ENCODE peak calls at places on chromosomes 12 and 14, in four cellular contexts. F is stomach, Z is upper lobe of left lung, M is endothelial cell of umbilical vein. T is an unnamed sample.

GRCh38 chr14:102320033-102320660 is 601 bp downstream of the ZNF839 start:
- DNase-seq in M (peak), F (peak), Z (peak), T (no peak)

GRCh38 chr12:122884860-122885259 is 11.1 kb downstream of the VPS37B start:
- DNase-seq in F (no peak), M (no peak), Z (no peak), T (no peak)

GRCh38 chr12:38921025-38921677 is 15.8 kb upstream of the CPNE8 start:
- DNase-seq in F (peak), Z (peak), M (peak), T (no peak)

GRCh38 chr12:118357327-118358007 is 15.2 kb downstream of the TAOK3 start:
- DNase-seq in M (peak), F (no peak), Z (peak), T (no peak)

GRCh38 chr12:38456769-38457168 is 140.2 kb downstream of the ALG10B start:
- DNase-seq in Z (no peak), F (no peak), M (no peak), T (no peak)

GRCh38 chr14:37712976-37713431 is 117.6 kb downstream of the TTC6 start:
- DNase-seq in F (no peak), M (no peak), Z (no peak), T (no peak)

GRCh38 chr12:90953956-90954421 is 987 bp downstream of the CCER1 start:
- DNase-seq in M (no peak), F (no peak), Z (no peak), T (no peak)

GRCh38 chr14:88551094-88551870 is 3.5 kb downstream of the PTPN21 start:
- DNase-seq in F (peak), M (peak), Z (peak), T (no peak)

GRCh38 chr12:58655375-58655774 is 264.9 kb downstream of the LRIG3 start:
- DNase-seq in M (no peak), F (no peak), Z (no peak), T (no peak)

GRCh38 chr12:94832780-94833760 is 170.4 kb downstream of the NDUFA12 start:
- DNase-seq in F (no peak), Z (no peak), M (no peak), T (no peak)

GRCh38 chr14:74911704-74912103 is 11.4 kb downstream of the RPS6KL1 start:
- DNase-seq in M (no peak), F (no peak), Z (no peak), T (no peak)

GRCh38 chr14:24071144-24071697 is at the start of gene CPNE6:
- DNase-seq in Z (no peak), F (no peak), M (no peak), T (no peak)

GRCh38 chr14:31788340-31788739 is 227.1 kb downstream of the NUBPL start:
- DNase-seq in F (no peak), Z (no peak), M (no peak), T (no peak)

GRCh38 chr14:105926415-105927093 is 400.2 kb downstream of the TMEM121 start:
- DNase-seq in F (no peak), M (no peak), Z (no peak), T (no peak)

GRCh38 chr12:3727354-3727753 is 25.6 kb downstream of the CRACR2A start:
- DNase-seq in M (no peak), F (no peak), Z (no peak), T (no peak)

GRCh38 chr12:131455581-131456110 is 255.2 kb upstream of the SFSWAP start:
- DNase-seq in Z (no peak), M (no peak), F (peak), T (peak)

GRCh38 chr14:52918486-52918885 is 32.4 kb downstream of the FERMT2 start:
- DNase-seq in Z (no peak), M (peak), F (no peak), T (no peak)
- TF ChIP-seq POLR2AphosphoS5 in Z (peak), M (peak), F (no peak), T (peak)

DNA sequence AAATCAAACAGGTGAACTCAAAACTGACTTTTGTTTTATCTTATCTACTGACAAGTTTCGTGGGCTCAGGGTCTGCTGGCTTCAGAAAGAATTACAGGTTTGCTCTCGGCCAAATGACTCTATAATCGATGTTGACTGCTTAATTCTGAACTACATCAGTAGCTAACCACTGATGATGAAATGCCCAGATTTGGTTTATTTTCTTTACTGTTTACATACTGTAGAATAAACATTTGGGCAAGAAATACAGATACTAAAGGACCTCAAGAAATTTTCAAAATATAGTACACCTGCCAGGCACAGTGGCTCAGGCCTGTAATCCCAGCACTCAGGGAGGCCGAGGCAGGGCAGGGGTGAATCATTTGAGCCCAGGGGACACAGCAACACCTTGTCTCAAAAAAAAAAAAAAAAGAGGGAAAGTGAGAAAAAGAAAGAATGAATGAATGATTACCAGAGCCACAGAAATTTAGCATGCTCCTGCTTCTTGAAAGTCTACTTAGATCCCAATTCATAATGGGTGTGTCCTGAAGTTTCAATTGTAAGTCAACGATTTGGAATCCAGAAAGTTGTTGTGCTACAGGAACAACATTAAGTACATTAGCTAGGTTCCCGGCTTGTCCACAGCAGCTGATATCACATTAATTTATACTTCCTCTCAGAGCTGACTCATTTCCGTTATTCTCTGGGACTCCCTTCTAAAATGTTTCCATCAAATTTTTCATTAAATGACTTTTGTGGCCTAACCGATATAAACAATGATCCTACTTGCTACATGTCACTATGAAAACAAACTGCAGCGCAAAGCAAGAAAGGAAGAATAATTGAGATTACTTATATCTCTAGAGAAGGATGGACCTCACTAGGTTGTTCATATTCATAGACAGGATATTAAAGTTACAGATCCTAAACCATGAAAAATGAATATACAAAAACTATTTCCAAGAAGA is 134.3 kb downstream of the MED13L start:
- DNase-seq in Z (no peak), M (peak), F (no peak), T (no peak)
- H3K27ac ChIP-seq in Z (peak), M (peak), F (peak), T (no peak)

GRCh38 chr14:99552572-99553216 is 51.3 kb downstream of the CCDC85C start:
- DNase-seq in F (peak), M (no peak), Z (no peak), T (no peak)
- TF ChIP-seq POLR2AphosphoS5 in F (no peak), M (no peak), Z (no peak), T (no peak)

GRCh38 chr12:1665366-1665765 is 25.5 kb upstream of the ADIPOR2 start:
- DNase-seq in M (no peak), F (no peak), Z (no peak), T (no peak)
- H3K27ac ChIP-seq in M (no peak), F (peak), Z (peak), T (no peak)